ENCODE peak calls at places on chromosomes 5 and 9, in four cellular contexts. S is upper lobe of right lung, N is endothelial cell, Q is IMR-90. B is an unnamed sample.

GRCh38 chr5:89847743-89848142 is 561.8 kb downstream of the CETN3 start:
- DNase-seq in N (no peak), Q (peak), S (no peak), B (no peak)

GRCh38 chr5:128920345-128921215 is 44.7 kb upstream of the SLC27A6 start:
- DNase-seq in N (no peak), Q (peak), S (no peak), B (no peak)

GRCh38 chr5:170436335-170436734 is 47.2 kb upstream of the KCNMB1 start:
- DNase-seq in S (no peak), N (no peak), Q (no peak), B (no peak)

GRCh38 chr5:43674536-43674935 is 71.6 kb downstream of the NNT start:
- DNase-seq in S (no peak), Q (peak), N (no peak), B (no peak)

GRCh38 chr9:134286513-134287245 is 39.6 kb upstream of the RXRA start:
- DNase-seq in Q (no peak), N (no peak), S (no peak), B (no peak)

GRCh38 chr5:151678713-151679112 is 8.0 kb downstream of the SPARC start:
- DNase-seq in S (no peak), N (no peak), Q (peak), B (no peak)

GRCh38 chr9:21591221-21592062 is 109.3 kb upstream of the IFNE start:
- DNase-seq in Q (peak), S (no peak), N (no peak), B (no peak)

GRCh38 chr5:93800988-93801811 is 59.8 kb upstream of the POU5F2 start:
- DNase-seq in N (no peak), Q (peak), S (no peak), B (peak)

GRCh38 chr5:180723936-180724335 is 15.9 kb downstream of the OR2Y1 start:
- DNase-seq in N (no peak), Q (no peak), S (no peak), B (no peak)

GRCh38 chr5:43638107-43638506 is 35.1 kb downstream of the NNT start:
- DNase-seq in S (no peak), Q (no peak), N (no peak), B (no peak)

GRCh38 chr9:68669189-68669588 is 35.9 kb upstream of the PIP5K1B start:
- DNase-seq in S (no peak), Q (no peak), N (no peak), B (no peak)

GRCh38 chr9:4575997-4576396 is 85.7 kb downstream of the SLC1A1 start:
- DNase-seq in N (no peak), S (no peak), Q (no peak), B (no peak)

GRCh38 chr9:84996049-84996448 is 326.5 kb downstream of the NTRK2 start:
- DNase-seq in Q (no peak), N (no peak), S (no peak), B (no peak)

GRCh38 chr5:170681013-170681433 is 102.5 kb upstream of the GABRP start:
- DNase-seq in S (no peak), N (peak), Q (peak), B (peak)

GRCh38 chr5:89534331-89534730 is 651.3 kb upstream of the MEF2C start:
- DNase-seq in S (no peak), N (no peak), Q (peak), B (no peak)

GRCh38 chr5:135106610-135107009 is 72.6 kb upstream of the PITX1 start:
- DNase-seq in N (no peak), S (peak), Q (peak), B (no peak)

GRCh38 chr9:27771803-27772545 is 198.7 kb upstream of the C9orf72 start:
- DNase-seq in N (peak), Q (no peak), S (no peak), B (no peak)

GRCh38 chr5:164336906-164337305 is 831.5 kb downstream of the MAT2B start:
- DNase-seq in N (no peak), Q (peak), S (no peak), B (no peak)

GRCh38 chr9:93862877-93863545 is 92.1 kb downstream of the BARX1 start:
- DNase-seq in Q (no peak), S (no peak), N (no peak), B (no peak)

GRCh38 chr9:93861736-93862358 is 93.3 kb downstream of the BARX1 start:
- DNase-seq in S (no peak), Q (no peak), N (no peak), B (no peak)

GRCh38 chr9:93857528-93857927 is 97.6 kb downstream of the BARX1 start:
- DNase-seq in Q (no peak), N (no peak), S (no peak), B (no peak)

GRCh38 chr9:93860694-93861658 is 94.2 kb downstream of the BARX1 start:
- DNase-seq in S (peak), Q (no peak), N (no peak), B (peak)

GRCh38 chr9:93859431-93860215 is 95.5 kb downstream of the BARX1 start:
- DNase-seq in Q (no peak), S (no peak), N (no peak), B (no peak)
- TF ChIP-seq CTCF in Q (no peak), S (no peak), N (no peak), B (no peak)

DNA sequence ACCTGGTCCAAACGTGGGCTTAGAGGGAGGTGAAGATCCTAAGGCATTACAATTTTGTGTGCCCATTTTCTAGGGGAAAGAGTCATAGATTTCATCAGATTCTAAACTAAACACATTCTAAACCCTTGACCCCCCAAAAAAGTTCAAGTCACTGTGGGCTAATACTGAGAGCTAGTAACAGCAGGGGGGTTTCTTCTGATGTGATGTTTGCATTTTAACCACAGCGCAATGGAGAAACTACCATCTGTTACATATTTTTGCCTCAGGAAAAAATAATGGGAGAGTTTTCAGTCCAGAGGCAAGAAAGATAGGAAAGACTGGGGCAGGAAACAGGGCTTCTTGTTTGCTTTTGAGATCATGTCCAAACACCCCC is 110.8 kb upstream of the SLC1A3 start:
- DNase-seq in N (no peak), S (no peak), Q (no peak), B (no peak)
- TF ChIP-seq CTCF in N (no peak), S (no peak), Q (no peak), B (no peak)

GRCh38 chr9:108477538-108478006 is 378.2 kb downstream of the ACTL7B start:
- DNase-seq in Q (peak), N (no peak), S (no peak), B (no peak)

GRCh38 chr9:108479989-108480652 is 375.7 kb downstream of the ACTL7B start:
- DNase-seq in S (no peak), Q (no peak), N (no peak), B (no peak)

GRCh38 chr9:108478431-108478837 is 377.4 kb downstream of the ACTL7B start:
- DNase-seq in S (no peak), Q (peak), N (no peak), B (no peak)

GRCh38 chr9:108476574-108476973 is 379.2 kb downstream of the ACTL7B start:
- DNase-seq in N (no peak), Q (peak), S (no peak), B (no peak)

DNA sequence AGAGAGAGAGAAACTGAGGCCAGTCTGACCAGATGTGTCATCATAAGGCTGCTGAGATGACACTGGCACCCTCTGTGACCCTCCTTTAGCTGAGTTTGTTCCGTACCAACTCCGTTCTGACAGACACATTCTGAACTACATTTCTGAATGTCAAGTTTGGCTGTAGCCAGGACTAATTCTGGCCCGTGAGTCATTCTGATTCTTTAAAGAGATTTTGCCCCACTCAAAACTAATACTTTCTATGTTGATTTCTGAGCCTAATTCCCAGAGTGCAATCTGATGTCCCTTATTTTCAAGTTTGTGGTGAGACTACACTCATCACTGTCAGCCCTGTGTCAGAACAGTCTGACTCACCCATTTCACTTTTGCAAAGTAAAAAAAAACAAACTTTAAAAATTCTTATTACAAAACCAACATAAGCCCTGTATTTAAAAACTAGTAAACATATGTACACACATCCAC is 376.9 kb downstream of the ACTL7B start:
- DNase-seq in S (no peak), N (no peak), Q (peak), B (no peak)
- TF ChIP-seq CTCF in S (no peak), N (no peak), Q (no peak), B (no peak)

DNA sequence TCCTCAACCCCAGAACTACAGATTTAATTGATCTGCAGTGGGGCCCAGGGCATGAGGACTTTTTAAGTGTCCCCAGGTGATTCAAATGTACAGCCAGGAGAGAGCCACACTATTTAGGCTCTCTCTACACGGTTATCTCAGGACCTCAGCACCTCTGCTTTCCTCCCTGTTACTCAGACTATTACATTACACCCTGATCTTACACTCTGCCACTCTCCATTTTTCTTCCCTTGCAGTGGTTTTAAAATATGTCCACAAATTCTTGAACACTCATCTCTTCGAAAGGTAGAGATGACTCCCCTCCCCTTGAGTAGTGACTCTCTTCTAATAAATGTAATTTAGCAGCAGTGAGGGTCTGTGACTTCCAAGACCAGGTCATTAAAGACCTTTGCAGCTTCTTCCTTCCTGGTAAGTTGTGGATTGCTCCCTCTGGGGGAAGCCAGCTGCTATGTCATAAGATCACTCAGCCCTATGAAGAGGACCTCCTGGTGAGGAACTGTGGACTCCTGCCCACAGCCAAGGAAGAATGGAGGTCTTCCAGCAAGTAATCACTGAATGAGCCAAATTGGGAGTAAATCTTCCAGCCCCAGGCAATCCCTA is 87.5 kb upstream of the SSBP2 start:
- DNase-seq in S (no peak), N (no peak), Q (peak), B (no peak)
- TF ChIP-seq CTCF in S (peak), N (peak), Q (peak), B (peak)

GRCh38 chr5:141914154-141914743 is 9.4 kb upstream of the DELE1 start:
- DNase-seq in N (peak), S (peak), Q (no peak), B (peak)
- TF ChIP-seq CTCF in N (no peak), S (peak), Q (peak), B (peak)